ENCODE peak calls at places on chromosomes 2 and 18, in four cellular contexts. V is HL-60, J is epithelial cell of esophagus, H is fibroblast of mammary gland. Z is an unnamed sample.

GRCh38 chr18:48090021-48090420 is 159.6 kb upstream of the SMAD2 start:
- DNase-seq in J (no peak), H (no peak), V (no peak), Z (no peak)

GRCh38 chr18:42182728-42183700 is 228.0 kb downstream of the PIK3C3 start:
- DNase-seq in H (no peak), J (peak; percentile 41), V (no peak), Z (no peak)

GRCh38 chr18:59123588-59124369 is 15.9 kb upstream of the SEC11C start:
- DNase-seq in V (no peak), H (peak; percentile 96), J (peak; percentile 95), Z (no peak)

GRCh38 chr2:37827911-37828411 is 97.1 kb upstream of the RMDN2 start:
- DNase-seq in V (no peak), H (peak; percentile 67), J (peak; percentile 33), Z (no peak)

GRCh38 chr2:146587291-146587713 is 1257.5 kb upstream of the ACVR2A start:
- DNase-seq in H (no peak), J (no peak), V (no peak), Z (no peak)

GRCh38 chr2:52074139-52074719 is 1042.3 kb upstream of the NRXN1 start:
- DNase-seq in V (no peak), H (no peak), J (no peak), Z (no peak)

GRCh38 chr2:214035091-214035852 is 375.6 kb upstream of the VWC2L start:
- DNase-seq in H (no peak), V (no peak), J (no peak), Z (no peak)

GRCh38 chr2:237456200-237456731 is 30.8 kb upstream of the MLPH start:
- DNase-seq in J (no peak), V (no peak), H (peak; percentile 77), Z (no peak)

GRCh38 chr2:239369631-239370161 is 31.1 kb downstream of the HDAC4 start:
- DNase-seq in V (peak; percentile 59), J (peak; percentile 5), H (no peak), Z (peak; percentile 55)

GRCh38 chr2:163187119-163187518 is 348.6 kb upstream of the KCNH7 start:
- DNase-seq in V (no peak), J (no peak), H (no peak), Z (no peak)

GRCh38 chr2:163187995-163188655 is 349.6 kb upstream of the KCNH7 start:
- DNase-seq in V (no peak), H (no peak), J (peak; percentile 56), Z (no peak)

GRCh38 chr2:163182764-163183354 is 344.3 kb upstream of the KCNH7 start:
- DNase-seq in J (peak; percentile 38), V (peak; percentile 3), H (peak; percentile 43), Z (no peak)

GRCh38 chr2:163185160-163185559 is 346.6 kb upstream of the KCNH7 start:
- DNase-seq in H (no peak), J (no peak), V (no peak), Z (no peak)
- TF ChIP-seq CTCF in H (no peak), J (no peak), V (no peak), Z (no peak)

DNA sequence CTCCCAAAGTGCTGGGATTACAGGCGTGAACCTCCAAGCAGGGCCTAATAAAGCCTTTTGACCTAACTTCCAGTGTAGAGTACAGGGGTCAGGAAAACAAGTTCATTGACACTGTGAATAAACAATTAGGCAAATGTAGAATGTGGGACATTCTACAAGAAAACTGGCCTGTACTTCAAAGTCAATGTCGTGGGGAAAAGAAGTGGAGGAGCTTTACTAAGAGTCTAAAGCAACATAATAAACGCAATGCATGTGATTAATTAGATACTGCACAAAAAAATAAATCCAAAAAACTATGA is 3.6 kb upstream of the RRM2 start:
- DNase-seq in J (no peak), H (no peak), V (no peak), Z (no peak)
- H3K4me3 ChIP-seq in J (no peak overlapping the region), H (no peak overlapping the region), V (no peak overlapping the region), Z (no peak overlapping the region)

DNA sequence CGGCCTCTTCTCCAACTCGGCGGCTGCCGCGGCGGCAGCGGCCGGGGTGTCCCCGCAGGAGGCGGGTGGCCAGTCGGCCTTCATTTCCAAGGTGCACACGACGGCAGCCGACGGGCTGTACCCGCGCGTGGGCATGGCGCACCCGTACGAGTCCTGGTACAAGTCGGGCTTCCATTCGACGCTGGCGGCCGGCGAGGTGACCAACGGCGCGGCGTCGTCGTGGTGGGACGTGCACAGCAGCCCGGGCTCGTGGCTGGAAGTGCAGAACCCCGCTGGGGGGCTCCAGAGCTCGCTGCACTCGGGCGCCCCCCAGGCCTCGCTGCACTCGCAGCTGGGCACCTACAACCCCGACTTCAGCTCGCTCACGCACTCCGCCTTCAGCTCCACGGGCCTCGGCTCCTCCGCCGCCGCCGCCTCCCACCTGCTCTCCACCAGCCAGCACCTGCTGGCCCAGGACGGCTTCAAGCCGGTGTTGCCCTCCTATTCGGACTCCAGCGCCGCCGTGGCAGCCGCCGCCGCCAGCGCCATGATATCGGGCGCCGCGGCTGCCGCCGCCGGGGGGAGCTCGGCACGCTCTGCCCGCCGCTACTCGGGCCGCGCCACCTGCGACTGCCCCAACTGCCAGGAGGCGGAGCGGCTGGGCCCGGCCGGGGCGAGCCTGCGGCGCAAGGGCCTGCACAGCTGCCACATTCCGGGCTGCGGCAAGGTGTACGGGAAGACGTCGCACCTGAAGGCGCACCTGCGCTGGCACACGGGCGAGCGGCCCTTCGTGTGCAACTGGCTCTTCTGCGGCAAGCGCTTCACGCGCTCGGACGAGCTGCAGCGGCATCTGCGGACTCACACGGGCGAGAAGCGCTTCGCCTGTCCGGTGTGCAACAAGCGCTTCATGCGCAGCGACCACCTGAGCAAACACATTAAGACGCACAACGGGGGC is 1.9 kb downstream of the SP9 start:
- DNase-seq in J (peak; percentile 53), V (no peak), H (no peak), Z (no peak)
- TF ChIP-seq CTCF in J (no peak), V (no peak), H (no peak), Z (no peak)

DNA sequence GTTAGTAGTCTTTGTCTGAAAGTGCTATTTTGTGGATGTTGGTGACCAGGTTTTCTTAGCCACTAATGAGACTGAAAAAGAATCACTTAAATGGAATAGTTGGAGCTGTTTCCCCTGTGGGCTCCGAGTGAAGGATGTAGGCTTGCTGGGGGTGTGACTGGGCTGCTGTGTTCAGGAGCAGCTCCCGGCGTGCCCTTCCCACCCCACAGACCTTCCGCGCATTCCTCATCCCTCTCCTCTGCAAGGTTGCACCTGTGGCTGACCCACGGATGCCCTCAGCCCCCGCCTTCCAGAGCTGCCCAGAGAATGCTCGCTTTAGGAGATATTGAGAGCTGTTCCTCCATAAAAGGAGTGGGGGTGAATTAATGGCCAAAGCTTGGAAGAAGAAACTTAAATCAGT is 174.3 kb downstream of the LDLRAD4 start:
- DNase-seq in H (no peak), V (no peak), J (no peak), Z (no peak)
- H3K4me3 ChIP-seq in H (no peak overlapping the region), V (no peak overlapping the region), J (no peak overlapping the region), Z (no peak overlapping the region)

GRCh38 chr18:4454548-4455112 is 477 bp downstream of the DLGAP1 start:
- DNase-seq in J (no peak), V (no peak), H (no peak), Z (no peak)

GRCh38 chr18:4455113-4455811 is at the start of gene DLGAP1:
- DNase-seq in J (peak; percentile 44), V (no peak), H (peak; percentile 1), Z (no peak)

GRCh38 chr18:4450065-4450676 is 4.9 kb downstream of the DLGAP1 start:
- DNase-seq in J (no peak), H (no peak), V (no peak), Z (no peak)

GRCh38 chr18:4453712-4454547 is 1.2 kb downstream of the DLGAP1 start:
- DNase-seq in V (no peak), J (no peak), H (no peak), Z (no peak)
- TF ChIP-seq CTCF in V (no peak), J (no peak), H (no peak), Z (no peak)

GRCh38 chr2:123652320-123652719 is 372.8 kb upstream of the CNTNAP5 start:
- DNase-seq in V (no peak), H (no peak), J (no peak), Z (no peak)
- H3K4me3 ChIP-seq in V (no peak overlapping the region), H (no peak overlapping the region), J (no peak overlapping the region), Z (no peak overlapping the region)